ENCODE peak calls at places on chromosomes 12 and 14, in four cellular contexts. Y, L, C and K are unnamed samples.

GRCh38 chr14:95910628-95911027 is 34.0 kb downstream of the TUNAR start:
- DNase-seq in L (no peak), Y (no peak), C (no peak), K (no peak)

GRCh38 chr14:24565766-24566165 is 10.3 kb downstream of the CTSG start:
- DNase-seq in Y (no peak), L (no peak), C (no peak), K (peak; percentile 68)

GRCh38 chr12:62893276-62893675 is 41.7 kb downstream of the PPM1H start:
- DNase-seq in Y (no peak), L (no peak), C (no peak), K (no peak)

GRCh38 chr14:39435241-39435640 is 3.0 kb upstream of the FBXO33 start:
- DNase-seq in C (no peak), Y (no peak), L (no peak), K (no peak)

GRCh38 chr12:77299001-77299400 is 233.6 kb upstream of the E2F7 start:
- DNase-seq in L (no peak), C (no peak), Y (no peak), K (no peak)

GRCh38 chr12:42767998-42768397 is 178.5 kb upstream of the PRICKLE1 start:
- DNase-seq in Y (no peak), L (no peak), C (no peak), K (no peak)

GRCh38 chr14:85536835-85537195 is 6.9 kb downstream of the FLRT2 start:
- DNase-seq in Y (no peak), L (no peak), C (no peak), K (peak; percentile 61)

GRCh38 chr12:56922032-56922431 is 12.2 kb downstream of the SDR9C7 start:
- DNase-seq in L (no peak), C (no peak), Y (no peak), K (no peak)

GRCh38 chr12:87923361-87923760 is 105.8 kb downstream of the C12orf50 start:
- DNase-seq in Y (no peak), L (no peak), C (no peak), K (no peak)

GRCh38 chr12:30023186-30023585 is 239.4 kb upstream of the TMTC1 start:
- DNase-seq in L (no peak), C (no peak), Y (no peak), K (no peak)

GRCh38 chr12:127509066-127509778 is 757.7 kb upstream of the TMEM132C start:
- DNase-seq in C (no peak), L (no peak), Y (peak; percentile 76), K (no peak)

GRCh38 chr12:42213954-42214426 is 24.1 kb downstream of the YAF2 start:
- DNase-seq in C (no peak), Y (no peak), L (peak; percentile 24), K (peak; percentile 45)

GRCh38 chr12:70876952-70877351 is 43.6 kb downstream of the PTPRR start:
- DNase-seq in C (no peak), L (no peak), Y (peak; percentile 11), K (no peak)

GRCh38 chr12:6936378-6936638 is 7.3 kb upstream of the RNU7-1 start:
- DNase-seq in C (no peak), L (no peak), Y (no peak), K (no peak)

GRCh38 chr12:6936642-6937480 is 6.8 kb upstream of the RNU7-1 start:
- DNase-seq in Y (no peak), L (no peak), C (no peak), K (no peak)

GRCh38 chr12:6937481-6938352 is 5.9 kb upstream of the RNU7-1 start:
- DNase-seq in L (peak; percentile 96), Y (peak; percentile 94), C (peak; percentile 92), K (peak; percentile 98)

GRCh38 chr12:6939187-6939540 is 4.5 kb upstream of the RNU7-1 start:
- DNase-seq in Y (no peak), C (no peak), L (no peak), K (no peak)

GRCh38 chr12:6938353-6939186 is 5.0 kb upstream of the RNU7-1 start:
- DNase-seq in C (no peak), Y (no peak), L (no peak), K (no peak)
- TF ChIP-seq CTCF in C (no peak), Y (no peak), L (no peak), K (no peak)

DNA sequence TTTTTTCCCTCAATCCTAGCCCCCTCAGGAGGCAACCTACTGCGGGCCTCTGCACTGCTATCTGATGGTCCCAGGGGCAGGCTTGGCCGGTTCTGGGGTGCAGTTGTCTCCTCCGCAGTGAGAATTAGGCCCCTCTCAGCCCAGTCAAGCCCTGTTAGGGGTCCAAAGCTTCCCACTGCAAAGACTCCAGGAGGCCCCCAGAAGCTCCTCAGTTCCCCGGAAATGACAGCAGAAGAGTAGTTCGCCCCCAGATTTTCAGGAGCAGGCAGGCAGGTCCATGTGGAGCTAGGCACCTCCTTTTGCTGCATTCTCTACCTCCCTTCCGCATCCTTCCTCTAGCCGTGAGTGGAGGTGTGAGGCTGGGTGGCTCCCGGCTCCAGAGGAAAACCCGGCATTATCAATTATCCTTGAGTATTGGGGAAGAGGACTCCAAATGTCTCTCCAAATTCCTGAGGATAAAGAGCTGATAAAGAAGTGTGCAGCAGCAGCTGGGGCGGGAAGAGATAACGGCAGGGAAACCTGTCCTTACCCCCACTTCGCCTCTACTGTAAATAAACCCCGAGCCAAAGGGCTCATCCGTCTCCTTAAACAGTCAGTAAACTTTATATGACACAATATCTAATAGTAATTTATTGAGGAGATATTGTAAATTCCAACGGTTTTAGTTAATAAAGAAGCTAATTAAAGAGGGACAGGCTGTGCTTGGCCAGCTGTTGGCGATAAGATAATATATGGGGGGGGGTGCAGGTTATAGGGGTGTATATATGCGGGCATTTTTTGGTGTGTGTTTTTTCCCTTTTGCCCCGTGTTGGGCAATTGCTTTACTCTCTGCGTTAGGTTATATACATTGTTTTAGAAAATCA is 641 bp upstream of the HOXC12 start:
- DNase-seq in L (no peak), C (no peak), Y (no peak), K (no peak)
- TF ChIP-seq EZH2 in L (no peak), C (no peak), Y (no peak), K (no peak)

GRCh38 chr12:3600951-3601350 is 109.9 kb downstream of the PRMT8 start:
- DNase-seq in L (no peak), Y (no peak), C (no peak), K (no peak)

GRCh38 chr12:3603576-3603975 is 112.6 kb downstream of the PRMT8 start:
- DNase-seq in L (no peak), C (no peak), Y (no peak), K (no peak)

GRCh38 chr12:3601466-3602150 is 110.6 kb downstream of the PRMT8 start:
- DNase-seq in Y (no peak), L (no peak), C (no peak), K (peak; percentile 8)

GRCh38 chr12:3604281-3604680 is 113.3 kb downstream of the PRMT8 start:
- DNase-seq in L (no peak), Y (no peak), C (no peak), K (no peak)

GRCh38 chr12:3602488-3602887 is 111.5 kb downstream of the PRMT8 start:
- DNase-seq in Y (no peak), L (no peak), C (no peak), K (no peak)
- H3K4me1 ChIP-seq in Y (no peaks in the 10 kb centered on the region), L (no peaks in the 10 kb centered on the region), C (no peaks in the 10 kb centered on the region), K (no peaks in the 10 kb centered on the region)

GRCh38 chr12:49019435-49020317 is 1.1 kb upstream of the PRKAG1 start:
- DNase-seq in C (no peak), L (peak; percentile 47), Y (peak; percentile 41), K (peak; percentile 61)

GRCh38 chr12:49020441-49020840 is 1.9 kb upstream of the PRKAG1 start:
- DNase-seq in Y (no peak), L (no peak), C (no peak), K (no peak)

GRCh38 chr12:49017764-49018281 is 753 bp downstream of the PRKAG1 start:
- DNase-seq in Y (peak; percentile 35), C (no peak), L (peak; percentile 72), K (no peak)

GRCh38 chr12:49019120-49019430 is 499 bp upstream of the PRKAG1 start:
- DNase-seq in Y (no peak), C (no peak), L (no peak), K (no peak)

DNA sequence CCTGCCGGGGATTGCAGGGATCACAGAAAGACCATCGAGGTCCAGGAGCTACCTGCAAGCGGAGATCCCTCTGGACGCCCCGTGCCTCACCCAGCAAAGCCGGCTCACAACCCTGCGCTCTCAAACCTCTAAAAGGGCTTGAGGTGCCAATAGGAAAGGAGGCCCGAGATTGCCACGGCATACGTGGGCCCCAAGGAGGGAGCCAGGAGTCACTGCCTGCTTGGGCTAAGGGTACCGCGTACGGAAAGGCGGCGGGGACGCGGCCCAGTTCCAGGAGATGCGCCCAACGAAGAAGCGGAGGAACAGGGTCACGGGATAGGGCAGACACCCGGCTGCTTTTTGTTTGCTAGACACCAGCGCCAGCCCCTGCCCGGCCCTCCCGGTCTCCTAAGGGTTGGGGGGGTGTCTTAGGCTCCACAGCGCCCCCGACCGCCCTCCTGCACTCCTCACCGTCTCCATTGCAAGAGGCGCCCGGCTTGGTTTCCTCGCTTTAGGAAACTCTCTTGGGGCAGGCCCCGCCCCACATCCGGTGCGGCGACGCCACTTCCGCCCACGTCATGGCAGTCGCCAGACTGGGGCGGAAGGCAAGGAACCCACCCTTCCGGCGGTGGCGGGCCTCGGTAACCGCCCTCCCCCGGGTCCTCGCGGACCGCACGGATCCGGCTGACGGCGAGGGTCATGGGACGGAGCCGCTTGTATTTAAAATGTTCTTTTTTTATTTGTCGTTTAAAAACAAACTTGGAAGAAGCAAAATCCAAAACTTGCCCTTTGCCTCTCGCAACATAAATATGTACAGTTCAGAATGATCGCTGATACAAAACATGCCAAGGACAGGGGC is at the start of gene PRKAG1:
- DNase-seq in C (peak; percentile 93), Y (peak; percentile 97), L (peak; percentile 97), K (peak; percentile 98)
- TF ChIP-seq CTCF in C (peak; percentile 35), Y (peak; percentile 58), L (peak; percentile 43), K (peak; percentile 69)

GRCh38 chr14:100159865-100160533 is 554 bp upstream of the DEGS2 start:
- DNase-seq in Y (peak; percentile 36), L (no peak), C (no peak), K (no peak)
- TF ChIP-seq EZH2 in Y (no peak), L (peak; percentile 61), C (no peak), K (peak; percentile 48)

GRCh38 chr14:104399432-104400155 is 180.0 kb upstream of the C14orf180 start:
- DNase-seq in C (no peak), L (no peak), Y (no peak), K (no peak)

GRCh38 chr14:104400355-104400754 is 179.2 kb upstream of the C14orf180 start:
- DNase-seq in C (no peak), L (no peak), Y (no peak), K (no peak)

GRCh38 chr14:104397956-104398355 is 181.6 kb upstream of the C14orf180 start:
- DNase-seq in L (no peak), C (no peak), Y (no peak), K (no peak)

GRCh38 chr14:104396682-104397470 is 182.7 kb upstream of the C14orf180 start:
- DNase-seq in C (no peak), L (no peak), Y (no peak), K (no peak)

DNA sequence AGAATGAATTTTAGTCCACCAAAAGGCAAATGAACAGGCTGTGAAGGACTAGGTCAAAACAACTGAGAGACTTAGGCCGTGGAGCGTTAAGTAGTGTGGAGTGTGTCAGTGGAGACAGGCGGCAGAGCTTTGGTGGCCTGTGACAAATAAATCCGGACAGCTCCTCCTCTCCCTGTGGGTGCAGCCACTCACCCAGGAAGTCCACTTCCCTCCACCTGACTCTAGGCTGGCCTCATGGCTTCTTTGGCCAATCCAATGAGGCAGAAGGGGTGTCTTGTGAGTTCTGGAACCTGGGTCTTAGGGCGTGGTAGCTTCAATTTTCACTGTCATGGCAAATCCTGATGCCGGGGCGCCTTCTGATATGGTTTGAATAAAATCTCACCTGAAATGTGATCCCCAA is 180.9 kb upstream of the C14orf180 start:
- DNase-seq in C (no peak), L (no peak), Y (no peak), K (no peak)
- H3K4me1 ChIP-seq in C (no peaks in the 10 kb centered on the region), L (peaks cover 3% of the 10 kb centered on the region), Y (no peaks in the 10 kb centered on the region), K (no peaks in the 10 kb centered on the region)